ENCODE peak calls at places on chromosomes 4 and X, in nine cellular contexts. D is right cardiac atrium, K is H9, Y is left ventricle myocardium inferior, F is aorta, G is tibial nerve, S is hepatocyte, E is A673, L is neural progenitor cell. H is an unnamed sample.

GRCh38 chr4:94306713-94307112 is 35.9 kb downstream of the HPGDS start:
- DNase-seq in D (no peak), K (no peak), Y (no peak), F (no peak), G (no peak), S (no peak), E (no peak), L (no peak), H (no peak)

GRCh38 chrX:71941771-71942170 is 31.1 kb downstream of the NHSL2 start:
- DNase-seq in D (peak; percentile 62), K (no peak), Y (peak; percentile 32), F (peak; percentile 61), G (no peak), S (peak; percentile 49), E (peak; percentile 19), L (no peak), H (no peak)

GRCh38 chr4:2333356-2333841 is 71.5 kb upstream of the MXD4 start:
- DNase-seq in D (no peak), K (no peak), Y (no peak), F (peak; percentile 17), G (no peak), S (peak; percentile 59), E (no peak), L (no peak), H (no peak)

GRCh38 chr4:184416913-184417734 is 57.2 kb downstream of the IRF2 start:
- DNase-seq in D (no peak), K (no peak), Y (no peak), F (no peak), G (no peak), S (no peak), E (no peak), L (no peak), H (peak; percentile 54)

GRCh38 chr4:137664416-137664815 is 132.1 kb upstream of the PCDH18 start:
- DNase-seq in D (no peak), K (no peak), Y (no peak), F (no peak), G (no peak), S (no peak), E (peak; percentile 67), L (no peak), H (no peak)

GRCh38 chr4:24197891-24198290 is 308.0 kb upstream of the PPARGC1A start:
- DNase-seq in D (no peak), K (no peak), Y (no peak), F (no peak), G (no peak), S (no peak), E (no peak), L (no peak), H (no peak)

GRCh38 chrX:63784902-63785692 is at the start of gene ARHGEF9:
- DNase-seq in D (peak; percentile 30), K (peak; percentile 72), Y (peak; percentile 17), F (peak; percentile 49), G (peak; percentile 4), S (peak; percentile 70), E (no peak), L (peak; percentile 73), H (no peak)

GRCh38 chr4:926538-926937 is 5.6 kb downstream of the GAK start:
- DNase-seq in D (no peak), K (peak; percentile 79), Y (no peak), F (no peak), G (no peak), S (peak; percentile 44), E (no peak), L (peak; percentile 72), H (no peak)

GRCh38 chrX:16067886-16068515 is 55.4 kb upstream of the GRPR start:
- DNase-seq in D (no peak), K (no peak), Y (no peak), F (no peak), G (no peak), S (no peak), E (no peak), L (no peak), H (no peak)

GRCh38 chr4:186936496-186937375 is 213.1 kb upstream of the FAT1 start:
- DNase-seq in D (no peak), K (no peak), Y (no peak), F (no peak), G (no peak), S (peak; percentile 75), E (no peak), L (no peak), H (no peak)

GRCh38 chr4:185887125-185887524 is 75.1 kb upstream of the SORBS2 start:
- DNase-seq in D (no peak), K (no peak), Y (no peak), F (no peak), G (no peak), S (no peak), E (no peak), L (no peak), H (no peak)

GRCh38 chr4:156970501-156971167 is 965 bp downstream of the PDGFC start:
- DNase-seq in D (peak; percentile 67), K (peak; percentile 64), Y (peak; percentile 55), F (peak; percentile 80), G (peak; percentile 46), S (peak; percentile 79), E (peak; percentile 86), L (peak; percentile 78), H (peak; percentile 6)

GRCh38 chr4:147753047-147753446 is 21.2 kb downstream of the ARHGAP10 start:
- DNase-seq in D (no peak), K (no peak), Y (no peak), F (no peak), G (no peak), S (no peak), E (no peak), L (no peak), H (no peak)

GRCh38 chrX:20487227-20487626 is 220.5 kb upstream of the RPS6KA3 start:
- DNase-seq in D (no peak), K (no peak), Y (no peak), F (no peak), G (no peak), S (no peak), E (peak; percentile 6), L (no peak), H (no peak)

GRCh38 chrX:3743821-3744439 is 30.5 kb upstream of the PRKX start:
- DNase-seq in D (no peak), K (no peak), Y (no peak), F (no peak), G (no peak), S (no peak), E (no peak), L (no peak), H (peak; percentile 71)

GRCh38 chrX:71098302-71098701 is 2.7 kb downstream of the FOXO4 start:
- DNase-seq in D (peak; percentile 43), K (no peak), Y (peak; percentile 40), F (peak; percentile 71), G (peak; percentile 61), S (peak; percentile 63), E (peak; percentile 63), L (no peak), H (peak; percentile 82)

GRCh38 chrX:100748133-100748532 is 16.2 kb upstream of the SYTL4 start:
- DNase-seq in D (no peak), K (no peak), Y (no peak), F (no peak), G (no peak), S (no peak), E (no peak), L (no peak), H (no peak)

GRCh38 chrX:25022499-25023325 is 6.9 kb upstream of the ARX start:
- DNase-seq in D (no peak), K (no peak), Y (no peak), F (no peak), G (no peak), S (peak; percentile 34), E (no peak), L (peak; percentile 69), H (no peak)

GRCh38 chr4:168434993-168435392 is 45.3 kb downstream of the DDX60L start:
- DNase-seq in D (no peak), K (no peak), Y (no peak), F (no peak), G (no peak), S (no peak), E (no peak), L (no peak), H (no peak)

GRCh38 chr4:145909331-145909730 is 29.3 kb downstream of the ZNF827 start:
- DNase-seq in D (peak; percentile 75), K (peak; percentile 90), Y (peak; percentile 75), F (no peak), G (no peak), S (no peak), E (peak; percentile 45), L (peak; percentile 72), H (no peak)
- H3K4me1 ChIP-seq in D (peaks cover 7% of the 10 kb centered on the region), K (peaks cover 25% of the 10 kb centered on the region), Y (peaks cover 79% of the 10 kb centered on the region), F (peaks cover 2% of the 10 kb centered on the region), G (peaks cover 10% of the 10 kb centered on the region), S (no peaks in the 10 kb centered on the region), E (peaks cover 18% of the 10 kb centered on the region), L (peaks cover 19% of the 10 kb centered on the region), H (no peaks in the 10 kb centered on the region)

GRCh38 chr4:166042510-166043055 is 169.5 kb downstream of the TLL1 start:
- DNase-seq in D (no peak), K (no peak), Y (no peak), F (no peak), G (no peak), S (no peak), E (peak; percentile 67), L (peak; percentile 19), H (no peak)
- H3K4me1 ChIP-seq in D (no peaks in the 10 kb centered on the region), K (no peaks in the 10 kb centered on the region), Y (no peaks in the 10 kb centered on the region), F (no peaks in the 10 kb centered on the region), G (no peaks in the 10 kb centered on the region), S (peaks cover 8% of the 10 kb centered on the region), E (peaks cover 16% of the 10 kb centered on the region), L (no peaks in the 10 kb centered on the region), H (no peaks in the 10 kb centered on the region)

DNA sequence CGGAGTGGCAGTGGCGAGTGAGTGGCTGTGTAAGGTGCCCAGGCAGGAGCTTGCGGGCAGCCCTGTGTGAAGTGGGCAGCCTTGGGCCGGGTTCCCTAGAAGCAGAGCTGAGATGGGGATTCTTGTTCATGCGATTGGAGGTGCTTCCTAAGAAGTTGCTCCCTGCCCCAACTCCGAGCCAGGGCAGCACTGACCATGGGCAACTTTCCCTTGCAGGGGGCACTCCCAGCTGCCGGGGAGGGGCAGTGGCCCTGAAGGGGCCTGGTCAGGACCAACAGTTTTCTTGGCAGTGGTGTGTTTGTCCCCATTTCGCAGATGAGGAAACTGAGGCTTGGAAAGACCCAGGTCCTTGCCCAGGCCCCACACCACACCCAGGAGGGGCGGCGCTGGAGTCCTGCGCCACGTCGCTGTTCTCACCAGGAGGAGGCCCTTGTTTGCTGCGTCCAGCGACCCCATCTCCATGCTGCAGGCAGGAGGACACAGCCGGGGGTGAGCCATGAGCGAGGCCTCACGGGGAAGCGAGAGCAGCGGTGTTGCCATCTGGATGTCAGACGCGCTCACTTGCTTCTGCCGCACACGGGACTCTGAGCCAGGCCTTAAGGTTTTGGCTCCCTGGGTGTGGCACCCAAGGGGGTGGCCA is 68.9 kb downstream of the TRMT44 start:
- DNase-seq in D (no peak), K (no peak), Y (no peak), F (no peak), G (no peak), S (no peak), E (no peak), L (no peak), H (no peak)
- H3K4me1 ChIP-seq in D (peaks cover 7% of the 10 kb centered on the region), K (no peaks in the 10 kb centered on the region), Y (peaks cover 28% of the 10 kb centered on the region), F (peaks cover 3% of the 10 kb centered on the region), G (peaks cover 36% of the 10 kb centered on the region), S (peaks cover 10% of the 10 kb centered on the region), E (no peaks in the 10 kb centered on the region), L (peaks cover 21% of the 10 kb centered on the region), H (no peaks in the 10 kb centered on the region)

DNA sequence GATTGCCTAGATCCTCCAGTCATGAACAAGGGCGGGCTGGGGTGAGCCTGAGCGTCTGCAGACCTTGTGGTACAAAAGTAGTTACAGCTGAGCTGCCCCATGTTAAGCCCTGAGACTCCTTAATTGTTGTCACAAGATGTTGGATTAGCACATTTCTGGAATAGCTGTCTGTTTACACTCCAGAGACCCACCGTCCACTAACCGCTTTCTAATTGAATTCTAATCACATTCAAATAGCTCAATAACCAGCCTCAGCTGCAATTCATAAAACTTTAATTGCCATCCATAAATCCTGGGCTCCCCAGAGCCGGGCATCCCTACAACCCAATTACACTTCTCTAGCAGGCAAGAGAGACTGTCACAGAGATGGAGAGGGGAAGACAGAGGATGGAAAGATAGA is 1.6 kb upstream of the GSX2 start:
- DNase-seq in D (no peak), K (no peak), Y (no peak), F (no peak), G (no peak), S (no peak), E (no peak), L (peak; percentile 65), H (no peak)
- H3K4me1 ChIP-seq in D (peaks cover 12% of the 10 kb centered on the region), K (peaks cover 10% of the 10 kb centered on the region), Y (peaks cover 35% of the 10 kb centered on the region), F (no peaks in the 10 kb centered on the region), G (peaks cover 56% of the 10 kb centered on the region), S (peaks cover 19% of the 10 kb centered on the region), E (no peaks in the 10 kb centered on the region), L (peaks cover 64% of the 10 kb centered on the region), H (peaks cover 20% of the 10 kb centered on the region)

H was measured in naive thymus-derived CD4-positive, alpha-beta T cell.